ENCODE peak calls at places on chromosomes 7 and 10, in eight cellular contexts. K, Z, T, D, Q, W, I and X are unnamed samples.

GRCh38 chr10:48612241-48612943 is 7.5 kb upstream of the ARHGAP22 start:
- DNase-seq in Z (no peak), Q (no peak), I (no peak), W (no peak), K (no peak), D (no peak), T (no peak), X (no peak)

GRCh38 chr7:84455788-84456187 is 261.2 kb upstream of the SEMA3A start:
- DNase-seq in Z (no peak), K (peak), W (peak), I (no peak), Q (no peak), T (no peak), D (no peak), X (peak)

GRCh38 chr7:6258440-6259182 is 13.8 kb downstream of the CYTH3 start:
- DNase-seq in D (peak), T (no peak), W (peak), Z (no peak), I (no peak), K (no peak), Q (no peak), X (peak)

GRCh38 chr10:89845541-89846275 is 144.3 kb downstream of the KIF20B start:
- DNase-seq in D (peak), Q (peak), T (no peak), K (peak), Z (no peak), I (no peak), W (peak), X (peak)

GRCh38 chr10:43253461-43254198 is 13.2 kb downstream of the RASGEF1A start:
- DNase-seq in W (no peak), T (no peak), Z (no peak), Q (no peak), I (no peak), D (no peak), K (no peak), X (no peak)

GRCh38 chr7:116530107-116530820 is 5.4 kb downstream of the CAV1 start:
- DNase-seq in Z (no peak), Q (no peak), K (no peak), D (no peak), T (no peak), I (no peak), W (no peak), X (no peak)

GRCh38 chr7:40701836-40702551 is 567.2 kb downstream of the SUGCT start:
- DNase-seq in K (peak), Z (no peak), T (no peak), D (no peak), Q (no peak), I (no peak), W (no peak), X (no peak)

GRCh38 chr10:69961168-69961863 is 91.3 kb upstream of the MACROH2A2 start:
- DNase-seq in K (no peak), D (no peak), W (peak), Q (no peak), Z (no peak), T (no peak), I (no peak), X (no peak)

GRCh38 chr7:192035-192649 is at the start of gene FAM20C:
- DNase-seq in D (peak), W (peak), Q (peak), Z (peak), T (peak), I (peak), K (peak), X (peak)

GRCh38 chr7:141864765-141865447 is 23.6 kb upstream of the PRSS37 start:
- DNase-seq in Z (no peak), T (no peak), D (no peak), K (peak), I (no peak), W (peak), Q (no peak), X (no peak)

GRCh38 chr10:109978481-109978880 is 29.3 kb upstream of the ADD3 start:
- DNase-seq in D (no peak), W (peak), I (peak), Z (peak), K (peak), Q (no peak), T (no peak), X (peak)

GRCh38 chr10:5566606-5567005 is 41.8 kb downstream of the CALML3 start:
- DNase-seq in Q (no peak), T (no peak), Z (no peak), I (no peak), K (peak), D (no peak), W (no peak), X (no peak)

GRCh38 chr7:98252655-98253054 is 623 bp upstream of the TECPR1 start:
- DNase-seq in I (no peak), W (peak), Q (no peak), D (no peak), T (no peak), K (peak), Z (no peak), X (peak)

GRCh38 chr7:143405671-143406352 is 2.8 kb downstream of the EPHA1 start:
- DNase-seq in K (no peak), Q (no peak), Z (no peak), T (no peak), W (no peak), D (no peak), I (no peak), X (no peak)

GRCh38 chr7:95553939-95554338 is 42.4 kb downstream of the PDK4 start:
- DNase-seq in D (no peak), T (no peak), K (no peak), Q (no peak), W (peak), Z (no peak), I (no peak), X (peak)

GRCh38 chr7:38330861-38331709 is 57.6 kb upstream of the TARP start:
- DNase-seq in K (no peak), Z (no peak), I (no peak), T (no peak), D (no peak), W (no peak), Q (no peak), X (no peak)

GRCh38 chr7:71563276-71563675 is 431.3 kb downstream of the GALNT17 start:
- DNase-seq in Z (no peak), T (no peak), I (no peak), Q (no peak), W (no peak), D (no peak), K (no peak), X (no peak)

GRCh38 chr7:29464693-29465092 is 98.9 kb upstream of the PRR15 start:
- DNase-seq in K (no peak), I (no peak), W (no peak), T (no peak), D (no peak), Q (no peak), Z (no peak), X (no peak)

GRCh38 chr7:7972128-7972527 is 3.5 kb downstream of the GLCCI1 start:
- DNase-seq in Z (no peak), Q (no peak), K (no peak), T (no peak), I (no peak), D (no peak), W (no peak), X (no peak)

GRCh38 chr7:111357691-111358090 is 204.6 kb downstream of the IMMP2L start:
- DNase-seq in W (peak), T (no peak), I (no peak), D (peak), K (peak), Q (no peak), Z (no peak), X (peak)

GRCh38 chr7:494261-494687 is 25.4 kb downstream of the PDGFA start:
- DNase-seq in W (no peak), K (peak), I (no peak), D (no peak), Z (no peak), T (no peak), Q (no peak), X (no peak)

GRCh38 chr7:17054206-17054605 is 172.4 kb upstream of the AGR3 start:
- DNase-seq in Z (no peak), D (no peak), I (no peak), K (peak), W (no peak), T (no peak), Q (no peak), X (no peak)

GRCh38 chr7:158301221-158301620 is 286.4 kb downstream of the PTPRN2 start:
- DNase-seq in T (no peak), K (no peak), Q (no peak), I (no peak), W (no peak), Z (no peak), D (no peak), X (no peak)

GRCh38 chr10:104077282-104078151 is 8.2 kb downstream of the COL17A1 start:
- DNase-seq in Q (no peak), I (no peak), Z (no peak), K (no peak), W (peak), T (no peak), D (no peak), X (no peak)

GRCh38 chr7:2213551-2214215 is 19.1 kb downstream of the MAD1L1 start:
- DNase-seq in W (no peak), I (no peak), Q (no peak), T (no peak), K (no peak), D (no peak), Z (no peak), X (no peak)

GRCh38 chr10:103685880-103686669 is 169.3 kb downstream of the SH3PXD2A start:
- DNase-seq in T (peak), Q (no peak), I (peak), K (peak), W (peak), Z (peak), D (no peak), X (peak)

GRCh38 chr7:22252886-22253536 is 103.9 kb downstream of the RAPGEF5 start:
- DNase-seq in W (no peak), I (no peak), D (no peak), Z (no peak), K (no peak), Q (no peak), T (no peak), X (no peak)

GRCh38 chr7:22251906-22252495 is 105.0 kb downstream of the RAPGEF5 start:
- DNase-seq in D (no peak), Z (no peak), Q (no peak), I (no peak), K (no peak), W (no peak), T (no peak), X (no peak)

GRCh38 chr7:22255834-22256233 is 101.1 kb downstream of the RAPGEF5 start:
- DNase-seq in T (no peak), Z (no peak), D (no peak), K (no peak), I (no peak), W (no peak), Q (no peak), X (no peak)

GRCh38 chr7:22255342-22255741 is 101.6 kb downstream of the RAPGEF5 start:
- DNase-seq in I (no peak), Z (no peak), Q (no peak), W (no peak), T (no peak), D (no peak), K (no peak), X (no peak)

DNA sequence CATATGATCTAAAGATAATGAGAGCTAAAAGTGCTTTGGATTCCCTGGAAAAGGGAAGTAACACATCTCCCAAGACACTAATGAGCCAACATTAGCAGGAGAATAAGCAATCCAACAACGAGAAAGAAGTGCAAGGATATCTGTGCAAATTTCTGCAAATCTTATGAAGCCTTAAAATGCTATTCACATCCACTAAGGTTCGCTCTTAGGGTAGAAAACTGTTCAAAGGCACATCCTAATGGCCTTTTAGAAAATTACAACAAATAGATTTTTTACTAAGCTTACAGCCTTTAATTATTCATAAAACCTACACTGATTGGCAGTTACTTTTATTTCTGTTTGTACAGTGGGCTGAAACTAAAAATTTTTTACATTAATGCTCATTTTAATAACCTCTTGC is 100.3 kb downstream of the RAPGEF5 start:
- DNase-seq in I (no peak), W (peak), Q (no peak), Z (no peak), D (no peak), T (no peak), K (no peak), X (no peak)
- H3K4me3 ChIP-seq in I (no peak), W (no peak), Q (no peak), Z (no peak), D (no peak), T (no peak), K (no peak), X (no peak)

DNA sequence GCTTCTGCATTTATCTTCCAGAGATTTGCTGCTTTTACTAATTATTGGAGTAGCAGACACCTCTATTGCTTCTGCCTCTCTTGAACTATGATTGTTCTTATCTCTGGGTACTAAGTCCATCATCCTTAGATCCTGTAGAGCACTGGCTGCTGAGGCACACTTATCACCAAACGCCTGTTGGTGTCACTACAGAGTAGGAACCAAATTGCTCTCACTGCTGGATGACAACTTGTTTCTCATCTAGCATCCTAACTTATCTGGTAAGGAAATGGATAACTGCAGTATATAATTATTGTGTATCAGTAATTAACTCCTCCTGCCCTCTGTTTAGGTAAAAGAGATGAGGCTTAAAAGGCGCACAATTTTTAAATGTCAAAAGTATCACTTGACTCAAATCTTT is 1059.4 kb downstream of the NRG3 start:
- DNase-seq in Z (no peak), T (no peak), W (no peak), K (peak), I (no peak), D (no peak), Q (no peak), X (no peak)
- TF ChIP-seq CTCF in Z (no peak), T (no peak), W (no peak), K (peak), I (no peak), D (peak), Q (no peak), X (peak)

GRCh38 chr7:50851451-50851850 is 68.8 kb upstream of the GRB10 start:
- DNase-seq in W (no peak), Q (no peak), I (no peak), D (no peak), Z (no peak), K (peak), T (no peak), X (peak)
- H3K4me3 ChIP-seq in W (no peak), Q (no peak), I (no peak), D (no peak), Z (no peak), K (no peak), T (no peak), X (no peak)

GRCh38 chr10:10056958-10057357 is 960.7 kb upstream of the CELF2 start:
- DNase-seq in I (no peak), D (no peak), Z (no peak), Q (no peak), W (peak), K (no peak), T (no peak), X (peak)
- TF ChIP-seq CTCF in I (no peak), D (no peak), Z (no peak), Q (peak), W (peak), K (no peak), T (no peak), X (peak)

GRCh38 chr10:30674796-30675195 is 45.2 kb upstream of the LYZL2 start:
- DNase-seq in Q (no peak), I (no peak), K (no peak), D (no peak), T (no peak), W (no peak), Z (no peak), X (no peak)
- H3K4me3 ChIP-seq in Q (no peak), I (no peak), K (no peak), D (no peak), T (no peak), W (no peak), Z (no peak), X (no peak)

GRCh38 chr10:112973805-112974204 is 23.8 kb downstream of the TCF7L2 start:
- DNase-seq in I (no peak), W (no peak), T (no peak), Q (no peak), Z (no peak), D (no peak), K (no peak), X (no peak)
- TF ChIP-seq CTCF in I (no peak), W (no peak), T (no peak), Q (no peak), Z (no peak), D (no peak), K (no peak), X (no peak)

GRCh38 chr10:22620929-22621328 is 93.4 kb downstream of the PIP4K2A start:
- DNase-seq in D (no peak), Z (no peak), W (no peak), Q (no peak), I (no peak), K (no peak), T (no peak), X (peak)

GRCh38 chr10:22620140-22620857 is 94.1 kb downstream of the PIP4K2A start:
- DNase-seq in K (peak), T (no peak), W (peak), Z (peak), Q (peak), I (peak), D (peak), X (peak)

GRCh38 chr10:22623624-22624263 is 90.6 kb downstream of the PIP4K2A start:
- DNase-seq in Q (no peak), T (no peak), I (no peak), Z (no peak), W (peak), D (no peak), K (no peak), X (no peak)

GRCh38 chr10:22622242-22622806 is 92.1 kb downstream of the PIP4K2A start:
- DNase-seq in I (no peak), Q (no peak), T (no peak), K (no peak), D (no peak), W (no peak), Z (no peak), X (no peak)

DNA sequence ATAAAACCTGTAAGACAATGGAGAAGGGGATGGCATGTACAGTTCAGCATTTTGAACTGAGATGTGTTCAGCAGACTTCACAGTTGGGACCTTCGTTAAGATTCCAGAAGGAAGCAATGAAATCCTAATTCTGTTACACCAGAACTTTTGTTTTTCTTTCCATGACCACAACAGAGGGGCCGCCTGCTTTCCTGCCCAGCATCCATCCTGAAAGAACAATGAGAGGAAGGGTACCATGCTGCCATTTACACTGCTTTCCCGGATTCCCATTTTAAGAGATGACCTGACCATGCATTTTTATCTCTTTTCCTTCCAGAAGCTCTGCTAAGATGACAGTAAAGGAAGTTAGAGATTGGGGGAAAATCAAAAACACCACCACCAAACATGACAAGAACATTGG is 92.7 kb downstream of the PIP4K2A start:
- DNase-seq in I (no peak), Z (no peak), D (no peak), W (no peak), T (no peak), K (no peak), Q (no peak), X (no peak)
- H3K4me3 ChIP-seq in I (no peak), Z (no peak), D (no peak), W (no peak), T (no peak), K (no peak), Q (no peak), X (no peak)

GRCh38 chr7:106086062-106086461 is 26.1 kb downstream of the SYPL1 start:
- DNase-seq in K (no peak), Z (no peak), I (no peak), Q (no peak), D (no peak), W (no peak), T (no peak), X (no peak)
- TF ChIP-seq CTCF in K (no peak), Z (no peak), I (no peak), Q (no peak), D (no peak), W (no peak), T (no peak), X (no peak)